ENCODE peak calls at places on chromosomes 5 and 9, in five cellular contexts. H is A549, Z is endothelial cell of umbilical vein, U is GM12878, R is HepG2. N is an unnamed sample.

GRCh38 chr9:13361076-13361475 is 81.6 kb upstream of the MPDZ start:
- DNase-seq in H (no peak), Z (no peak), U (no peak), R (no peak), N (no peak)

GRCh38 chr9:29775491-29775890 is 2202.2 kb upstream of the C9orf72 start:
- DNase-seq in H (no peak), Z (no peak), U (no peak), R (no peak), N (no peak)

GRCh38 chr5:156208271-156208670 is 118.7 kb upstream of the SGCD start:
- DNase-seq in H (no peak), Z (no peak), U (no peak), R (no peak), N (peak; percentile 26)

GRCh38 chr5:149297340-149298023 is 25.8 kb downstream of the AFAP1L1 start:
- DNase-seq in H (no peak), Z (no peak), U (no peak), R (no peak), N (no peak)

GRCh38 chr5:171647043-171647899 is 138.3 kb upstream of the SMIM23 start:
- DNase-seq in H (peak; percentile 55), Z (peak; percentile 86), U (no peak), R (peak; percentile 21), N (peak; percentile 88)

GRCh38 chr5:59656351-59657254 is 236.9 kb downstream of the PDE4D start:
- DNase-seq in H (no peak), Z (no peak), U (no peak), R (no peak), N (peak; percentile 32)

GRCh38 chr5:44862808-44863207 is 54.1 kb downstream of the MRPS30 start:
- DNase-seq in H (peak; percentile 7), Z (peak; percentile 28), U (no peak), R (no peak), N (peak; percentile 9)

GRCh38 chr5:148090200-148090599 is 26.4 kb downstream of the SPINK5 start:
- DNase-seq in H (no peak), Z (no peak), U (no peak), R (no peak), N (no peak)

GRCh38 chr9:89502038-89502601 is 4.2 kb upstream of the SEMA4D start:
- DNase-seq in H (no peak), Z (no peak), U (no peak), R (no peak), N (peak; percentile 47)

GRCh38 chr5:77957516-77957915 is 181.4 kb upstream of the TBCA start:
- DNase-seq in H (no peak), Z (no peak), U (no peak), R (no peak), N (no peak)

GRCh38 chr5:124812771-124813358 is 66.4 kb upstream of the ZNF608 start:
- DNase-seq in H (no peak), Z (peak; percentile 82), U (no peak), R (no peak), N (no peak)

GRCh38 chr5:148145916-148146315 is 22.4 kb upstream of the SPINK14 start:
- DNase-seq in H (no peak), Z (peak; percentile 90), U (no peak), R (peak; percentile 77), N (no peak)

GRCh38 chr5:84549054-84549453 is 164.4 kb upstream of the EDIL3 start:
- DNase-seq in H (no peak), Z (no peak), U (no peak), R (no peak), N (no peak)

GRCh38 chr5:5371943-5372342 is 50.5 kb upstream of the ICE1 start:
- DNase-seq in H (no peak), Z (no peak), U (no peak), R (no peak), N (no peak)

GRCh38 chr5:136457390-136458094 is 92.2 kb upstream of the TRPC7 start:
- DNase-seq in H (no peak), Z (no peak), U (no peak), R (no peak), N (no peak)

GRCh38 chr5:166178681-166179080 is 2112.8 kb upstream of the WWC1 start:
- DNase-seq in H (no peak), Z (no peak), U (no peak), R (no peak), N (no peak)

GRCh38 chr5:166073921-166074838 is 2217.3 kb upstream of the WWC1 start:
- DNase-seq in H (no peak), Z (no peak), U (no peak), R (no peak), N (no peak)

GRCh38 chr5:142881076-142881466 is 110.9 kb downstream of the ARHGAP26 start:
- DNase-seq in H (no peak), Z (no peak), U (no peak), R (no peak), N (peak; percentile 95)

GRCh38 chr9:95505676-95506437 is 10.9 kb downstream of the PTCH1 start:
- DNase-seq in H (peak; percentile 42), Z (peak; percentile 59), U (no peak), R (peak; percentile 70), N (peak; percentile 75)

GRCh38 chr9:35688558-35689350 is 971 bp downstream of the TPM2 start:
- DNase-seq in H (no peak), Z (peak; percentile 41), U (no peak), R (peak; percentile 39), N (peak; percentile 51)

GRCh38 chr5:148729182-148729581 is 74.9 kb upstream of the HTR4 start:
- DNase-seq in H (no peak), Z (peak; percentile 28), U (no peak), R (no peak), N (no peak)

DNA sequence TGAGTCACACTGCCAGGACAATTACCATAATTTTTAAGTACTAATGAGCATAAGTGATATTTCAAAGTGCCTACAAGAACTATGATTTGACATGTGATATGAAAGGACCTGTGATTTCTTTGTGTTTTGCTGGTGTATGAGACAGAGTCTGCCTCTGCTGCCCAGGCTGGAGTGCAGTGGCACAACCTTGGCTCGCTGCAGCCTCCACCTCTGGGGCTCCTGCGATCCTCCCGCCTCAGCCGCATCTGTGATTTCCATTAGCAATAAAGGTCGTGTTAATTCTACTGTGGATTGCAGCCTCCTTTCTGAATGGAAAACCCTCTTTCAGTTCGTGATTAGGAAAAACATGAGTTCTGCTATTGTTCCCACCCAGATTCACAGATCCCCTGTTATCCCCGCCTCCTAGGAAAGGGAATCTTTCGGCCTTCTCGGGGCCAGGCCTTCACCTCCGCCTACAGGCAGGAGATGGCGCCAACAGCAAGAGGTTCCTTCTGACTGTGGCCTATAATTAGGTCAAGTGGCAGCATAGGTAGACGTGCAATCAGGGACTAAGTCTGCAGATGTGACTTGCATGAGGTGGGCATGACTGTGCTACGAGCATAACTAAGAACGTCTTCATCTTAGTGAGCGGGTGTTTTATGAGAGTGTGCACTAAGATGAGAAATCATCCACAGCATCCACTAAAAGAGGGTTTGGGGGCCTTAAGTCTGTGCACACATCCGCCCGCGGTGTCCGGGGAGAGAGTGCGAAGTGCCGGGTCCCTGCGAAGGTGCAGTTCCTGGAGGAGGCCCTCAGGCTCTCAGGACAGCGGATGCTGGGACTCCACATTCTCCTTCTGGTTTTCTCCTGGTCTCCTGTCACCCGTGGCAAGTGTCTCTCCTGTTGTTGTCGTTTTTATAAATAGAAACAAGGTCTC is 23.1 kb downstream of the TRIM7 start:
- DNase-seq in H (no peak), Z (peak; percentile 77), U (no peak), R (peak; percentile 74), N (peak; percentile 77)
- TF ChIP-seq MAX in H (no peak), Z (no peak), U (no peak), R (no peak), N (no peak)

DNA sequence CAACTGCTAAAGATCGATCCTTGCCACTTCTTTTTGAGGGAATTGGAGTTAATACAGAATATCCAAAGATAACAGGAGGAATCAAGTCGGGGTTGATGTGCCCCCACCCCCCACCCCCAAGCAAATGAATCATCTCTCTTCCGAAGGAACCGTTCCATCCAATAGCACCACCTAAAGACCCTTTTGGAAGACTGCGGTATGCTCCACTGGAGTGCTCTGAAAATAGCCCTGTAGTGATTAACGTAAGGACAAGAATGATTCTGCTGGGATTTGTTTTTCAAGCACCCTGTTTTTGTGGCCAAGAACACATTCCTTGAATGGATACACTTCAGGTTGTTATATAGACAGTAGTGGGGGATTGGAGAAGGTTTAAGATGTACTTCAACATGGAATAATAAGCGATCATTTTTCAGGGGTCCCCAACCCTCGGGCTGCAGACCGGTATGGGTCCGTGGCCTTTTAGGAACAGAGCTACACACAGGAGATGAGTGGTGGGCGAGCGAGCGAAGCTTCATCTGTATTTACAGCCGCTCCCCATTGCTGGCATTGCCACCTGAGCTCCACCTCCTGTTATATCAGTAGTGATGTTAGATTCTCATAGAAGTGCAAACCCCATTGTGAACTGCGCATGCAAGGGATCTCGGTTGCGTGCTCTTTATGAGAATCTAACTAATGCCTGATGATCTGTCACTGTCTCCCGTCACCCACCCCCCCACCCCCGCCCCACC is 44.5 kb upstream of the TMEM252 start:
- DNase-seq in H (no peak), Z (no peak), U (no peak), R (no peak), N (no peak)
- H3K4me3 ChIP-seq in H (no peak overlapping the region), Z (no peak overlapping the region), U (no peak overlapping the region), R (no peak overlapping the region), N (no peak overlapping the region)

GRCh38 chr5:176540956-176541337 is 3.7 kb upstream of the RNF44 start:
- DNase-seq in H (no peak), Z (no peak), U (no peak), R (no peak), N (no peak)

GRCh38 chr5:176542135-176542595 is 5.0 kb upstream of the RNF44 start:
- DNase-seq in H (no peak), Z (no peak), U (no peak), R (no peak), N (no peak)

GRCh38 chr5:176542596-176543427 is 5.6 kb upstream of the RNF44 start:
- DNase-seq in H (no peak), Z (no peak), U (no peak), R (no peak), N (peak; percentile 72)

GRCh38 chr5:176540476-176540899 is 3.3 kb upstream of the RNF44 start:
- DNase-seq in H (no peak), Z (no peak), U (no peak), R (no peak), N (no peak)

GRCh38 chr5:176541338-176542134 is 4.3 kb upstream of the RNF44 start:
- DNase-seq in H (no peak), Z (peak; percentile 47), U (no peak), R (peak; percentile 65), N (peak; percentile 85)
- TF ChIP-seq MYC in H (no peak), Z (no peak), U (no peak), R (peak; percentile 31), N (no peak)

GRCh38 chr9:37476930-37477329 is 8.8 kb upstream of the POLR1E start:
- DNase-seq in H (no peak), Z (no peak), U (no peak), R (no peak), N (no peak)

GRCh38 chr9:37468620-37469019 is 3.4 kb upstream of the ZBTB5 start:
- DNase-seq in H (no peak), Z (no peak), U (no peak), R (no peak), N (no peak)

GRCh38 chr9:37466037-37466709 is 923 bp upstream of the ZBTB5 start:
- DNase-seq in H (peak; percentile 79), Z (peak; percentile 67), U (no peak), R (peak; percentile 25), N (no peak)

GRCh38 chr9:37474438-37474837 is 9.2 kb upstream of the ZBTB5 start:
- DNase-seq in H (no peak), Z (no peak), U (no peak), R (no peak), N (no peak)

GRCh38 chr9:37471942-37472679 is 6.9 kb upstream of the ZBTB5 start:
- DNase-seq in H (peak; percentile 89), Z (peak; percentile 86), U (no peak), R (peak; percentile 24), N (no peak)
- TF ChIP-seq MAX in H (peak; percentile 84), Z (no peak), U (no peak), R (no peak), N (no peak)

GRCh38 chr9:127929044-127929979 is 1.3 kb downstream of the PIP5KL1 start:
- DNase-seq in H (no peak), Z (no peak), U (no peak), R (no peak), N (no peak)
- H3K4me3 ChIP-seq in H (no peak overlapping the region), Z (no peak overlapping the region), U (no peak overlapping the region), R (no peak overlapping the region), N (no peak overlapping the region)